ENCODE peak calls at places on chromosomes 3 and 15, in five cellular contexts. Q is stimulated activated CD8-positive, alpha-beta memory T cell treated with anti-CD3 and anti-CD28 coated beads, Interleukin-7, amount 100 ng/mL, for 1 hour; L is ureter; O is trophoblast cell; P is IMR-90. B is an unnamed sample.

GRCh38 chr15:39118510-39118909 is 462.4 kb upstream of the THBS1 start:
- DNase-seq in L (no peak), O (no peak), P (peak; percentile 80), Q (no peak), B (no peak)

GRCh38 chr15:88647362-88648105 is 8.7 kb downstream of the ISG20 start:
- DNase-seq in O (no peak), Q (no peak), P (no peak), L (peak; percentile 37), B (peak; percentile 56)

GRCh38 chr15:40854161-40854560 is 10.3 kb downstream of the SPINT1 start:
- DNase-seq in P (no peak), O (no peak), Q (no peak), L (no peak), B (no peak)

GRCh38 chr3:184133840-184134745 is 1.1 kb upstream of the EIF2B5 start:
- DNase-seq in O (peak; percentile 87), L (peak; percentile 89), P (peak; percentile 78), Q (no peak), B (peak; percentile 29)

GRCh38 chr15:38547255-38547997 is 17.2 kb downstream of the RASGRP1 start:
- DNase-seq in P (peak; percentile 70), L (no peak), O (peak; percentile 65), Q (no peak), B (no peak)

GRCh38 chr3:100335137-100335833 is 728 bp downstream of the NIT2 start:
- DNase-seq in P (no peak), L (no peak), Q (no peak), O (peak; percentile 21), B (peak; percentile 56)

GRCh38 chr3:108524547-108524946 is 14.2 kb upstream of the MYH15 start:
- DNase-seq in Q (no peak), L (no peak), O (peak; percentile 9), P (peak; percentile 10), B (no peak)

GRCh38 chr15:76802411-76802810 is 102.7 kb downstream of the SCAPER start:
- DNase-seq in O (peak; percentile 96), L (no peak), Q (no peak), P (no peak), B (no peak)

GRCh38 chr3:131723343-131723742 is 220.6 kb upstream of the MRPL3 start:
- DNase-seq in P (no peak), Q (no peak), L (no peak), O (no peak), B (no peak)

GRCh38 chr3:13507791-13508339 is 27.8 kb downstream of the HDAC11 start:
- DNase-seq in Q (no peak), L (no peak), O (peak; percentile 52), P (peak; percentile 13), B (no peak)

GRCh38 chr15:39084683-39085530 is 496.0 kb upstream of the THBS1 start:
- DNase-seq in P (peak; percentile 92), O (peak; percentile 65), Q (no peak), L (peak; percentile 65), B (no peak)

GRCh38 chr3:195578565-195578964 is 5.2 kb downstream of the APOD start:
- DNase-seq in Q (no peak), P (no peak), L (no peak), O (no peak), B (no peak)

GRCh38 chr15:59801649-59802048 is 112.5 kb upstream of the BNIP2 start:
- DNase-seq in L (no peak), P (no peak), Q (no peak), O (no peak), B (no peak)

GRCh38 chr15:44788748-44789147 is 52.4 kb downstream of the TRIM69 start:
- DNase-seq in O (no peak), Q (no peak), P (no peak), L (no peak), B (no peak)

GRCh38 chr15:29942144-29942543 is 119.9 kb upstream of the TJP1 start:
- DNase-seq in Q (no peak), O (peak; percentile 37), P (no peak), L (no peak), B (no peak)

GRCh38 chr3:195438371-195438770 is 4.4 kb downstream of the ACAP2 start:
- DNase-seq in Q (no peak), P (no peak), O (peak; percentile 13), L (no peak), B (no peak)

GRCh38 chr3:65210026-65210814 is 522.4 kb upstream of the ADAMTS9 start:
- DNase-seq in Q (no peak), P (no peak), O (no peak), L (no peak), B (no peak)

GRCh38 chr3:168884353-168884903 is 779.1 kb downstream of the MECOM start:
- DNase-seq in P (peak; percentile 87), Q (no peak), L (peak; percentile 53), O (no peak), B (no peak)

GRCh38 chr3:127368186-127369032 is 80.6 kb upstream of the PRR20G start:
- DNase-seq in Q (no peak), P (no peak), L (no peak), O (no peak), B (no peak)

GRCh38 chr15:80849308-80849707 is 70.1 kb downstream of the CEMIP start:
- DNase-seq in L (no peak), O (no peak), Q (no peak), P (peak; percentile 93), B (no peak)

GRCh38 chr15:74776851-74777768 is 4.8 kb upstream of the CSK start:
- DNase-seq in Q (no peak), O (peak; percentile 15), L (no peak), P (no peak), B (peak; percentile 91)

GRCh38 chr3:51099794-51100542 is 285.1 kb upstream of the MANF start:
- DNase-seq in Q (no peak), L (peak; percentile 55), O (peak; percentile 75), P (peak; percentile 47), B (no peak)

GRCh38 chr3:49454898-49455681 is 15.0 kb upstream of the DAG1 start:
- DNase-seq in Q (no peak), L (no peak), O (peak; percentile 27), P (no peak), B (no peak)

GRCh38 chr15:42084465-42085235 is 9.7 kb downstream of the PLA2G4D start:
- DNase-seq in O (peak; percentile 94), L (peak; percentile 71), Q (no peak), P (peak; percentile 37), B (peak; percentile 69)

GRCh38 chr15:40354408-40355171 is 3.4 kb upstream of the DISP2 start:
- DNase-seq in L (no peak), P (peak; percentile 39), Q (no peak), O (no peak), B (no peak)

GRCh38 chr3:11835028-11835639 is 11.6 kb downstream of the TAMM41 start:
- DNase-seq in Q (no peak), L (no peak), O (peak; percentile 73), P (peak; percentile 46), B (no peak)

GRCh38 chr3:65146149-65146548 is 458.3 kb upstream of the ADAMTS9 start:
- DNase-seq in O (peak; percentile 81), Q (no peak), L (no peak), P (no peak), B (no peak)

GRCh38 chr3:12363397-12364195 is 74.7 kb downstream of the PPARG start:
- DNase-seq in Q (no peak), O (no peak), P (no peak), L (no peak), B (no peak)

GRCh38 chr3:30354972-30355371 is 251.4 kb upstream of the TGFBR2 start:
- DNase-seq in P (peak; percentile 28), Q (no peak), O (no peak), L (no peak), B (no peak)

GRCh38 chr3:38473229-38473628 is 19.5 kb downstream of the ACVR2B start:
- DNase-seq in O (no peak), P (no peak), L (no peak), Q (no peak), B (no peak)

GRCh38 chr3:14256046-14256445 is 77.4 kb downstream of the LSM3 start:
- DNase-seq in L (no peak), P (no peak), Q (no peak), O (no peak), B (no peak)

B was measured in B cell.